ENCODE peak calls at places on chromosome 18, in five cellular contexts. H is GM12865, R is AG04450, F is B cell, K is MCF 10A. M is an unnamed sample.
A peak's percentile ranks its signal among the peaks of the same experiment; 100 is the strongest.

GRCh38 chr18:6132751-6133368 is 237.5 kb upstream of the TMEM200C start:
- DNase-seq in F (no peak), H (no peak), K (no peak), R (no peak), M (no peak)

GRCh38 chr18:27845897-27846296 is 331.0 kb downstream of the CDH2 start:
- DNase-seq in K (no peak), R (no peak), F (no peak), H (no peak), M (no peak)

GRCh38 chr18:58753976-58754375 is 82.7 kb downstream of the MALT1 start:
- DNase-seq in R (no peak), K (no peak), F (no peak), H (no peak), M (no peak)

GRCh38 chr18:6807504-6808257 is 78.2 kb downstream of the ARHGAP28 start:
- DNase-seq in R (no peak), H (no peak), F (no peak), K (no peak), M (no peak)

GRCh38 chr18:5503740-5504139 is 40.1 kb downstream of the EPB41L3 start:
- DNase-seq in K (no peak), H (no peak), R (no peak), F (no peak), M (no peak)

GRCh38 chr18:24201699-24202687 is 63.1 kb downstream of the CABYR start:
- DNase-seq in R (no peak), F (no peak), H (no peak), K (no peak), M (no peak)

GRCh38 chr18:52216686-52217085 is 123.3 kb upstream of the DCC start:
- DNase-seq in H (no peak), R (no peak), K (no peak), F (no peak), M (no peak)

GRCh38 chr18:64851796-64852195 is 702.9 kb upstream of the LINC00305 start:
- DNase-seq in K (no peak), H (no peak), R (no peak), F (no peak), M (no peak)

GRCh38 chr18:51878724-51879123 is 461.3 kb upstream of the DCC start:
- DNase-seq in R (no peak), K (no peak), F (no peak), H (no peak), M (no peak)

GRCh38 chr18:52313213-52313612 is 26.8 kb upstream of the DCC start:
- DNase-seq in F (no peak), R (no peak), K (no peak), H (no peak), M (no peak)

GRCh38 chr18:11518788-11519685 is 90.4 kb upstream of the SLC35G4 start:
- DNase-seq in F (peak; percentile 23), K (peak; percentile 67), R (peak; percentile 20), H (peak; percentile 88), M (peak; percentile 79)

GRCh38 chr18:58870621-58871020 is 5.9 kb downstream of the ZNF532 start:
- DNase-seq in H (no peak), F (no peak), K (no peak), R (no peak), M (no peak)

GRCh38 chr18:66534110-66534509 is 69.8 kb downstream of the CDH19 start:
- DNase-seq in F (no peak), R (no peak), H (no peak), K (no peak), M (no peak)

GRCh38 chr18:66533693-66534092 is 70.2 kb downstream of the CDH19 start:
- DNase-seq in H (no peak), R (no peak), F (no peak), K (no peak), M (no peak)
- TF ChIP-seq CTCF in H (no peak), R (no peak), F (no peak), K (no peak), M (no peak)

GRCh38 chr18:9552189-9552588 is 62.2 kb downstream of the PPP4R1 start:
- DNase-seq in F (no peak), H (no peak), R (no peak), K (no peak), M (no peak)

GRCh38 chr18:9547767-9548166 is 66.6 kb downstream of the PPP4R1 start:
- DNase-seq in R (no peak), F (no peak), H (no peak), K (no peak), M (no peak)

GRCh38 chr18:9546468-9546867 is 67.9 kb downstream of the PPP4R1 start:
- DNase-seq in K (no peak), F (no peak), R (no peak), H (no peak), M (no peak)

GRCh38 chr18:9550413-9550812 is 63.9 kb downstream of the PPP4R1 start:
- DNase-seq in R (no peak), H (no peak), K (no peak), F (no peak), M (no peak)

DNA sequence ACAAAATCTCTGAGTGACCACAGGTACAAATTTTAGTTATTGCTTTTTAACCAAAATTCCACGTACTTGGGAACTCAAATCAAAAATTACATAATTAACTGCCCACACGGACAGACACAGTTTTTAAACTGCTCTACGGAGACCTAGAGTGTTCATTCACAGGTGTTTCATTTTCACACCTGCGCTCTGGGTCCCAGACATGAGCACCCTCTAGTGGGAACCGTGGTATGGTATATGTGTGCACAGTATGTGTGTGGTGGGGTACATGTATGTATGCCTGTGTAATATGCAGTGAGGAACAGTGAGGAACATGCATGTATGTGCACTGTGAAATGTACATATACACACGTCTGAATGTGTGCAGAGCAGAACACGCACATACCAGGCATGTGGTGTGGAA is 65.0 kb downstream of the PPP4R1 start:
- DNase-seq in R (no peak), K (no peak), H (peak; percentile 20), F (no peak), M (no peak)
- TF ChIP-seq CTCF in R (peak; percentile 21), K (no peak), H (peak; percentile 10), F (no peak), M (peak; percentile 31)

DNA sequence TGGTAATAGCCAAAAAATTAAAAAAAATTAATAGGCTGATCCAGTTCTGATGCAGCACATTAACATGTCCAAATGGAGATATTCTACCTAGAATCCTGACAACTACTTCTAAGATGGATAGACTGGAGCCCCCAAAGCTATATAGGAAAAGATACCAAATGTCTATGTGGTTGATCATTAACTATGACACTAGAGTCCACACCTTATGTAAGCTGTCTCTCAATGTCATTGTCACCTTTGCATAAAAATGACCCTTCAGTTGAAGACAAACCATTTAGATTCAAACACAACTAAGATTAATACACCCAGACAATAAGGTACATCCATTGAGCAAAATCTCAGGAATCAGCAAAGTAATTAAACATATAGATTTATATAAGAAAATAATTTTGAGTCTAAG is 14.6 kb downstream of the ZNF396 start:
- DNase-seq in K (no peak), R (no peak), F (no peak), H (no peak), M (no peak)
- TF ChIP-seq CTCF in K (no peak), R (no peak), F (no peak), H (no peak), M (no peak)

GRCh38 chr18:46343456-46343855 is 239.3 kb downstream of the HAUS1 start:
- DNase-seq in H (no peak), F (no peak), K (no peak), R (no peak), M (no peak)

GRCh38 chr18:46341989-46342525 is 237.9 kb downstream of the HAUS1 start:
- DNase-seq in H (no peak), R (no peak), F (no peak), K (no peak), M (no peak)

GRCh38 chr18:46344416-46345180 is 240.4 kb downstream of the HAUS1 start:
- DNase-seq in R (no peak), F (no peak), K (no peak), H (no peak), M (no peak)

GRCh38 chr18:46345181-46345465 is 240.9 kb downstream of the HAUS1 start:
- DNase-seq in K (no peak), R (no peak), F (no peak), H (no peak), M (no peak)

GRCh38 chr18:46343940-46344372 is 239.8 kb downstream of the HAUS1 start:
- DNase-seq in R (no peak), K (peak; percentile 16), H (peak; percentile 81), F (peak; percentile 41), M (peak; percentile 57)
- TF ChIP-seq CTCF in R (no peak), K (no peak), H (peak; percentile 0), F (no peak), M (no peak)

DNA sequence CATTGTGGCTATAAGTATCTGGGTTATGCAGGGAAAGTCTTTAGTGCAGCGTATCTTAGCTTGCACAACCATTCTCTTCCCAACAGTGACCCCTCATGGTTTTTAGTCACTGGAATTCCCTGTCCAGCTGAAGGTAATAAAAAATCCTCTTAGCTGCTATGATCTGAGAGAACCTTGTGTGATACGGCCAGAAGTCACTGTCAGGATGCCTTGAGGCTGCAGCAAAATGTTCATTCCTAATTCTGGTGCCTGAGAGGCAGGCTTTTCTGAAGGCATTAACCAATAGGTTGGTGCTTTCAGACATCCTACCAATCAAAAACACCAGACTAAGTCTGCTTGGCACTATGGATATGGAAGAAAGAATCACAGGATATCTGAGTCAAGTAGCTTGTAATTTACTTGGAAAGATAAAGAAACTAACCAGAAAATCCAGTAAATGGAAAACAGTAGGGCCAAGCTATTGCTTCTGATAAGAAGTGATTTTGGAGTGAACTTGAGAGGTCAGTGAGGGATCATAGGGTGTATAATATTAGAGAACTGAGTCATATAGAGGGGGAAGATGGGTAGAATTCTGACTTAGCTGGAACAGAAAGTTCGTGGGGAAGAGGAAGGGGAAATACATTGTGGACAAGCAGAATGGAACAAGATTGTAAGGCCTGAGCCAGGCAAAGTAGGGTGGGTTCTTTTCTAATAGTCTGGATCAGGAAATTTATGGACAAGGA is 89.0 kb upstream of the SLC14A2 start:
- DNase-seq in K (no peak), R (no peak), H (no peak), F (no peak), M (no peak)
- TF ChIP-seq CTCF in K (no peak), R (no peak), H (no peak), F (no peak), M (no peak)

DNA sequence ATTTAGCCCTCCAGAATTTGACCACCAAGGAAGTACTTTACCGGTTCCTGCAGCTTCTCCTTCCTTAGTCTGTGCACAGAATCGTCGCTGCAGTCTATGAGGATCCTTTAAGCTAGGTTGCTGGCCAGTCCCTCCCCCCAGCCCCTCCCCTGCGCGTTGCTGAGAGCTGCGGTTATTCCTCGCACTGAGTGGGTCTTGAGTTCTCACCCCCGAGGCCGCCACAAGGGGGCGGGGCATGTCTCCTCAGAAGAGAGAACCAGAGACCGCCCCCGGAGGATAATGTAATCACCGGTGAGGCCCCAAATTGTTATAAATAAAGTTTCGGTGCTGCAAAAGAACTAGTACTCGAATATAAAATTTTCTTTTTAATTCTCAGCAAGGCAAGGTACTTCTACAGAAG is 1184.9 kb upstream of the CDH2 start:
- DNase-seq in R (no peak), H (peak; percentile 0), F (no peak), K (no peak), M (no peak)
- TF ChIP-seq CTCF in R (no peak), H (no peak), F (no peak), K (no peak), M (no peak)

GRCh38 chr18:42052137-42052708 is 97.2 kb downstream of the PIK3C3 start:
- DNase-seq in F (no peak), K (no peak), R (no peak), H (no peak), M (no peak)
- TF ChIP-seq CTCF in F (peak; percentile 13), K (peak; percentile 45), R (peak; percentile 69), H (no peak), M (peak; percentile 35)

GRCh38 chr18:63850010-63850409 is 37.5 kb upstream of the SERPINB2 start:
- DNase-seq in R (no peak), H (peak; percentile 41), F (no peak), K (peak; percentile 70), M (peak; percentile 23)
- TF ChIP-seq CTCF in R (peak; percentile 73), H (peak; percentile 28), F (no peak), K (peak; percentile 33), M (peak; percentile 62)

M was measured in GM13977.